ENCODE peak calls at places on chromosomes 4 and X, in nine cellular contexts. One of them, this sample, is unnamed.

GRCh38 chr4:119268466-119268865 is 53.5 kb downstream of the FABP2 start:
- DNase-seq in foreskin keratinocyte: peak; percentile 3
- DNase-seq in psoas muscle: no peak
- DNase-seq in OCI-LY7: no peak
- DNase-seq in PC-3: no peak
- DNase-seq in lower lobe of right lung: no peak
- DNase-seq in suprapubic skin: no peak
- DNase-seq in keratinocyte: no peak
- DNase-seq in endodermal cell: no peak
- DNase-seq in this sample: no peak

GRCh38 chr4:102501176-102501634 is at the start of gene NFKB1:
- DNase-seq in foreskin keratinocyte: peak; percentile 78
- DNase-seq in OCI-LY7: peak; percentile 78
- DNase-seq in PC-3: peak; percentile 61
- DNase-seq in keratinocyte: no peak
- DNase-seq in suprapubic skin: peak; percentile 86
- DNase-seq in lower lobe of right lung: peak; percentile 80
- DNase-seq in endodermal cell: no peak
- DNase-seq in psoas muscle: peak; percentile 82
- DNase-seq in this sample: peak; percentile 67

GRCh38 chr4:10582059-10582686 is 102.4 kb downstream of the CLNK start:
- DNase-seq in psoas muscle: no peak
- DNase-seq in OCI-LY7: peak; percentile 22
- DNase-seq in endodermal cell: peak; percentile 69
- DNase-seq in suprapubic skin: no peak
- DNase-seq in foreskin keratinocyte: peak; percentile 38
- DNase-seq in lower lobe of right lung: no peak
- DNase-seq in keratinocyte: no peak
- DNase-seq in PC-3: peak; percentile 63
- DNase-seq in this sample: peak; percentile 42

GRCh38 chrX:124033821-124034220 is 72.3 kb downstream of the STAG2 start:
- DNase-seq in psoas muscle: no peak
- DNase-seq in keratinocyte: no peak
- DNase-seq in foreskin keratinocyte: peak; percentile 52
- DNase-seq in PC-3: peak; percentile 68
- DNase-seq in suprapubic skin: no peak
- DNase-seq in OCI-LY7: no peak
- DNase-seq in lower lobe of right lung: no peak
- DNase-seq in endodermal cell: no peak
- DNase-seq in this sample: no peak

GRCh38 chr4:56465599-56466295 is 1.7 kb upstream of the SRP72 start:
- DNase-seq in PC-3: peak; percentile 33
- DNase-seq in endodermal cell: peak; percentile 53
- DNase-seq in psoas muscle: no peak
- DNase-seq in suprapubic skin: no peak
- DNase-seq in OCI-LY7: no peak
- DNase-seq in foreskin keratinocyte: peak; percentile 65
- DNase-seq in keratinocyte: no peak
- DNase-seq in lower lobe of right lung: no peak
- DNase-seq in this sample: no peak

GRCh38 chr4:128107766-128108165 is 46.7 kb downstream of the LARP1B start:
- DNase-seq in PC-3: no peak
- DNase-seq in suprapubic skin: no peak
- DNase-seq in psoas muscle: no peak
- DNase-seq in keratinocyte: no peak
- DNase-seq in OCI-LY7: no peak
- DNase-seq in lower lobe of right lung: no peak
- DNase-seq in endodermal cell: no peak
- DNase-seq in foreskin keratinocyte: no peak
- DNase-seq in this sample: no peak

GRCh38 chrX:20471483-20471882 is 204.8 kb upstream of the RPS6KA3 start:
- DNase-seq in psoas muscle: no peak
- DNase-seq in foreskin keratinocyte: no peak
- DNase-seq in lower lobe of right lung: no peak
- DNase-seq in endodermal cell: no peak
- DNase-seq in PC-3: no peak
- DNase-seq in OCI-LY7: no peak
- DNase-seq in suprapubic skin: no peak
- DNase-seq in keratinocyte: no peak
- DNase-seq in this sample: no peak

GRCh38 chrX:94178145-94178790 is 504.3 kb downstream of the FAM133A start:
- DNase-seq in psoas muscle: no peak
- DNase-seq in OCI-LY7: no peak
- DNase-seq in suprapubic skin: no peak
- DNase-seq in lower lobe of right lung: no peak
- DNase-seq in PC-3: peak; percentile 57
- DNase-seq in endodermal cell: no peak
- DNase-seq in foreskin keratinocyte: peak; percentile 65
- DNase-seq in keratinocyte: no peak
- DNase-seq in this sample: no peak

GRCh38 chrX:81202989-81203388 is 1.1 kb downstream of the SH3BGRL start:
- DNase-seq in endodermal cell: no peak
- DNase-seq in keratinocyte: no peak
- DNase-seq in OCI-LY7: no peak
- DNase-seq in psoas muscle: no peak
- DNase-seq in foreskin keratinocyte: no peak
- DNase-seq in suprapubic skin: no peak
- DNase-seq in PC-3: no peak
- DNase-seq in lower lobe of right lung: no peak
- DNase-seq in this sample: no peak

GRCh38 chr4:69523385-69524132 is 27.9 kb upstream of the UGT2B4 start:
- DNase-seq in psoas muscle: no peak
- DNase-seq in endodermal cell: no peak
- DNase-seq in suprapubic skin: no peak
- DNase-seq in keratinocyte: no peak
- DNase-seq in lower lobe of right lung: no peak
- DNase-seq in OCI-LY7: no peak
- DNase-seq in PC-3: no peak
- DNase-seq in foreskin keratinocyte: no peak
- DNase-seq in this sample: no peak

GRCh38 chr4:100742045-100742444 is 224.2 kb upstream of the EMCN start:
- DNase-seq in OCI-LY7: peak; percentile 2
- DNase-seq in suprapubic skin: no peak
- DNase-seq in endodermal cell: no peak
- DNase-seq in foreskin keratinocyte: peak; percentile 71
- DNase-seq in keratinocyte: no peak
- DNase-seq in PC-3: peak; percentile 69
- DNase-seq in lower lobe of right lung: no peak
- DNase-seq in psoas muscle: no peak
- DNase-seq in this sample: no peak
- TF ChIP-seq CTCF in OCI-LY7: peak; percentile 68
- TF ChIP-seq CTCF in suprapubic skin: no peak
- TF ChIP-seq CTCF in endodermal cell: peak; percentile 61
- TF ChIP-seq CTCF in foreskin keratinocyte: peak; percentile 86
- TF ChIP-seq CTCF in keratinocyte: peak; percentile 53
- TF ChIP-seq CTCF in PC-3: peak; percentile 73
- TF ChIP-seq CTCF in lower lobe of right lung: peak; percentile 37
- TF ChIP-seq CTCF in psoas muscle: peak; percentile 52
- TF ChIP-seq CTCF in this sample: peak; percentile 45

DNA sequence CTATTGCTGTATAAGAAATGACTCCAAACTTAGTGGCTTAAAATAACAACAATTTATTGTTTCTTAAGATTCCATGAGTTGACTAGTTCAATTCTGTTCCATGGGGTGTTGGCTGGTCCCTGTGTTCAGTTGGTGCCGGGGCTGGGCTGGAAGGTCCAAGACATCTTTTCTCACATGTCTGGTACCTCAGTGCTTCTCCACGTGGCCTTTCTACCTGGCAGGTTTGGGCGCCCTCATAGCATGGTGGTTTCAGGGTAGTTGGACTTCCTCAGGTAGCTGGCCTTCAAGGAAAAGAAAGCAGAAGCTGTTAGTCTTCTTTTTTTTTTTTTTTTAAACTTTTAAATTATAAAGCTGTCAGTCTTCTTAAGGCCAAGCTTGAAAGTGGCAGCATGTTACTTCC is 104.6 kb upstream of the LIMCH1 start:
- DNase-seq in psoas muscle: no peak
- DNase-seq in keratinocyte: no peak
- DNase-seq in lower lobe of right lung: no peak
- DNase-seq in OCI-LY7: no peak
- DNase-seq in endodermal cell: no peak
- DNase-seq in PC-3: no peak
- DNase-seq in foreskin keratinocyte: no peak
- DNase-seq in suprapubic skin: no peak
- DNase-seq in this sample: no peak
- H3K4me1 ChIP-seq in psoas muscle: peaks cover 69% of the 10 kb centered on the region
- H3K4me1 ChIP-seq in keratinocyte: no peaks in the 10 kb centered on the region
- H3K4me1 ChIP-seq in lower lobe of right lung: peaks cover 76% of the 10 kb centered on the region
- H3K4me1 ChIP-seq in OCI-LY7: no peaks in the 10 kb centered on the region
- H3K4me1 ChIP-seq in endodermal cell: peaks cover 11% of the 10 kb centered on the region
- H3K4me1 ChIP-seq in PC-3: peaks cover 6% of the 10 kb centered on the region
- H3K4me1 ChIP-seq in foreskin keratinocyte: no peaks in the 10 kb centered on the region
- H3K4me1 ChIP-seq in suprapubic skin: peaks cover 19% of the 10 kb centered on the region
- H3K4me1 ChIP-seq in this sample: no peaks in the 10 kb centered on the region

GRCh38 chr4:176053785-176054184 is 11.9 kb upstream of the WDR17 start:
- DNase-seq in endodermal cell: no peak
- DNase-seq in psoas muscle: no peak
- DNase-seq in OCI-LY7: no peak
- DNase-seq in suprapubic skin: no peak
- DNase-seq in lower lobe of right lung: no peak
- DNase-seq in keratinocyte: no peak
- DNase-seq in PC-3: no peak
- DNase-seq in foreskin keratinocyte: no peak
- DNase-seq in this sample: no peak

GRCh38 chr4:176052744-176053143 is 12.9 kb upstream of the WDR17 start:
- DNase-seq in psoas muscle: no peak
- DNase-seq in PC-3: no peak
- DNase-seq in keratinocyte: no peak
- DNase-seq in foreskin keratinocyte: no peak
- DNase-seq in suprapubic skin: no peak
- DNase-seq in lower lobe of right lung: no peak
- DNase-seq in endodermal cell: no peak
- DNase-seq in OCI-LY7: peak; percentile 51
- DNase-seq in this sample: no peak

GRCh38 chr4:176054942-176055341 is 10.7 kb upstream of the WDR17 start:
- DNase-seq in OCI-LY7: peak; percentile 54
- DNase-seq in endodermal cell: no peak
- DNase-seq in psoas muscle: no peak
- DNase-seq in PC-3: no peak
- DNase-seq in keratinocyte: no peak
- DNase-seq in lower lobe of right lung: no peak
- DNase-seq in foreskin keratinocyte: no peak
- DNase-seq in suprapubic skin: no peak
- DNase-seq in this sample: no peak
- TF ChIP-seq CTCF in OCI-LY7: peak; percentile 81
- TF ChIP-seq CTCF in endodermal cell: peak; percentile 59
- TF ChIP-seq CTCF in psoas muscle: no peak
- TF ChIP-seq CTCF in PC-3: peak; percentile 35
- TF ChIP-seq CTCF in keratinocyte: no peak
- TF ChIP-seq CTCF in lower lobe of right lung: peak; percentile 15
- TF ChIP-seq CTCF in foreskin keratinocyte: peak; percentile 44
- TF ChIP-seq CTCF in suprapubic skin: no peak
- TF ChIP-seq CTCF in this sample: peak; percentile 20

GRCh38 chr4:178917756-178918155 is 1475.5 kb upstream of the AGA start:
- DNase-seq in endodermal cell: peak; percentile 66
- DNase-seq in foreskin keratinocyte: no peak
- DNase-seq in suprapubic skin: no peak
- DNase-seq in OCI-LY7: no peak
- DNase-seq in lower lobe of right lung: no peak
- DNase-seq in keratinocyte: no peak
- DNase-seq in psoas muscle: no peak
- DNase-seq in PC-3: no peak
- DNase-seq in this sample: no peak
- H3K4me1 ChIP-seq in endodermal cell: no peaks in the 10 kb centered on the region
- H3K4me1 ChIP-seq in foreskin keratinocyte: no peaks in the 10 kb centered on the region
- H3K4me1 ChIP-seq in suprapubic skin: no peaks in the 10 kb centered on the region
- H3K4me1 ChIP-seq in OCI-LY7: no peaks in the 10 kb centered on the region
- H3K4me1 ChIP-seq in lower lobe of right lung: no peaks in the 10 kb centered on the region
- H3K4me1 ChIP-seq in keratinocyte: no peaks in the 10 kb centered on the region
- H3K4me1 ChIP-seq in psoas muscle: no peaks in the 10 kb centered on the region
- H3K4me1 ChIP-seq in PC-3: no peaks in the 10 kb centered on the region
- H3K4me1 ChIP-seq in this sample: no peaks in the 10 kb centered on the region

GRCh38 chr4:30721353-30722091 is 1.4 kb downstream of the PCDH7 start:
- DNase-seq in keratinocyte: no peak
- DNase-seq in OCI-LY7: no peak
- DNase-seq in suprapubic skin: no peak
- DNase-seq in psoas muscle: peak; percentile 60
- DNase-seq in lower lobe of right lung: no peak
- DNase-seq in endodermal cell: peak; percentile 86
- DNase-seq in foreskin keratinocyte: peak; percentile 62
- DNase-seq in PC-3: peak; percentile 14
- DNase-seq in this sample: no peak
- TF ChIP-seq CTCF in keratinocyte: no peak
- TF ChIP-seq CTCF in OCI-LY7: no peak
- TF ChIP-seq CTCF in suprapubic skin: peak; percentile 43
- TF ChIP-seq CTCF in psoas muscle: peak; percentile 19
- TF ChIP-seq CTCF in lower lobe of right lung: no peak
- TF ChIP-seq CTCF in endodermal cell: peak; percentile 71
- TF ChIP-seq CTCF in foreskin keratinocyte: peak; percentile 53
- TF ChIP-seq CTCF in PC-3: no peak
- TF ChIP-seq CTCF in this sample: no peak

GRCh38 chr4:3297066-3297859 is 4.4 kb downstream of the RGS12 start:
- DNase-seq in psoas muscle: no peak
- DNase-seq in foreskin keratinocyte: no peak
- DNase-seq in keratinocyte: no peak
- DNase-seq in suprapubic skin: peak; percentile 29
- DNase-seq in endodermal cell: peak; percentile 42
- DNase-seq in OCI-LY7: no peak
- DNase-seq in PC-3: no peak
- DNase-seq in lower lobe of right lung: no peak
- DNase-seq in this sample: no peak

GRCh38 chr4:3299122-3299521 is 6.3 kb downstream of the RGS12 start:
- DNase-seq in endodermal cell: peak; percentile 35
- DNase-seq in PC-3: no peak
- DNase-seq in psoas muscle: no peak
- DNase-seq in foreskin keratinocyte: no peak
- DNase-seq in OCI-LY7: no peak
- DNase-seq in suprapubic skin: peak; percentile 23
- DNase-seq in lower lobe of right lung: no peak
- DNase-seq in keratinocyte: no peak
- DNase-seq in this sample: no peak

GRCh38 chr4:3300198-3300671 is 7.4 kb downstream of the RGS12 start:
- DNase-seq in suprapubic skin: peak; percentile 60
- DNase-seq in lower lobe of right lung: no peak
- DNase-seq in endodermal cell: peak; percentile 67
- DNase-seq in OCI-LY7: no peak
- DNase-seq in PC-3: no peak
- DNase-seq in keratinocyte: no peak
- DNase-seq in foreskin keratinocyte: no peak
- DNase-seq in psoas muscle: no peak
- DNase-seq in this sample: no peak

GRCh38 chr4:3301450-3302163 is 8.8 kb downstream of the RGS12 start:
- DNase-seq in endodermal cell: peak; percentile 34
- DNase-seq in suprapubic skin: no peak
- DNase-seq in PC-3: no peak
- DNase-seq in foreskin keratinocyte: no peak
- DNase-seq in lower lobe of right lung: no peak
- DNase-seq in keratinocyte: no peak
- DNase-seq in psoas muscle: no peak
- DNase-seq in OCI-LY7: no peak
- DNase-seq in this sample: no peak

GRCh38 chr4:3299538-3300197 is 6.8 kb downstream of the RGS12 start:
- DNase-seq in foreskin keratinocyte: no peak
- DNase-seq in endodermal cell: no peak
- DNase-seq in PC-3: no peak
- DNase-seq in lower lobe of right lung: no peak
- DNase-seq in psoas muscle: no peak
- DNase-seq in suprapubic skin: peak; percentile 52
- DNase-seq in OCI-LY7: no peak
- DNase-seq in keratinocyte: no peak
- DNase-seq in this sample: no peak
- H3K4me1 ChIP-seq in foreskin keratinocyte: no peaks in the 10 kb centered on the region
- H3K4me1 ChIP-seq in endodermal cell: peaks cover 9% of the 10 kb centered on the region
- H3K4me1 ChIP-seq in PC-3: no peaks in the 10 kb centered on the region
- H3K4me1 ChIP-seq in lower lobe of right lung: peaks cover 35% of the 10 kb centered on the region
- H3K4me1 ChIP-seq in psoas muscle: peaks cover 22% of the 10 kb centered on the region
- H3K4me1 ChIP-seq in suprapubic skin: peaks cover 22% of the 10 kb centered on the region
- H3K4me1 ChIP-seq in OCI-LY7: peaks cover 18% of the 10 kb centered on the region
- H3K4me1 ChIP-seq in keratinocyte: no peaks in the 10 kb centered on the region
- H3K4me1 ChIP-seq in this sample: peaks cover 18% of the 10 kb centered on the region